ENCODE peak calls at places on chromosomes 1 and 21, in nine cellular contexts. F is EH; C is NCI-H774; H is WTC11; B is activated CD4-positive, alpha-beta T cell treated with anti-CD3 and anti-CD28 coated beads, Interleukin-2, amount 50 U/mL, for 1 hour; I is AG09309; X is stimulated activated CD4-positive, alpha-beta T cell treated with anti-CD3 and anti-CD28 coated beads, Interleukin-1b, Interleukin-23, amount 100 ng/mL, for 1 hour; K is T-helper 9 cell; R is astrocyte of the spinal cord. N is an unnamed sample.

GRCh38 chr1:170729608-170730378 is 65.9 kb downstream of the PRRX1 start:
- DNase-seq in F (peak; percentile 59), C (no peak), H (no peak), B (no peak), I (peak; percentile 48), X (no peak), K (no peak), R (no peak), N (no peak)

GRCh38 chr1:233170741-233171140 is 124.8 kb downstream of the PCNX2 start:
- DNase-seq in F (no peak), C (no peak), H (no peak), B (no peak), I (no peak), X (no peak), K (no peak), R (no peak), N (no peak)

GRCh38 chr1:211920141-211920572 is 89.6 kb upstream of the LPGAT1 start:
- DNase-seq in F (peak; percentile 41), C (no peak), H (no peak), B (no peak), I (peak; percentile 73), X (no peak), K (no peak), R (peak; percentile 59), N (no peak)

GRCh38 chr1:24464378-24464770 is 38.3 kb upstream of the RCAN3 start:
- DNase-seq in F (peak; percentile 88), C (no peak), H (peak; percentile 54), B (no peak), I (peak; percentile 20), X (no peak), K (no peak), R (no peak), N (no peak)

GRCh38 chr1:35708179-35708891 is 10.3 kb downstream of the C1orf216 start:
- DNase-seq in F (peak; percentile 11), C (peak; percentile 58), H (peak; percentile 37), B (no peak), I (no peak), X (no peak), K (no peak), R (no peak), N (peak; percentile 30)

GRCh38 chr1:53959664-53960250 is 13.6 kb downstream of the LRRC42 start:
- DNase-seq in F (peak; percentile 35), C (no peak), H (no peak), B (no peak), I (no peak), X (no peak), K (no peak), R (peak; percentile 22), N (no peak)

GRCh38 chr1:239155466-239155865 is 230.9 kb upstream of the CHRM3 start:
- DNase-seq in F (no peak), C (no peak), H (no peak), B (no peak), I (no peak), X (no peak), K (no peak), R (no peak), N (no peak)

GRCh38 chr1:67459068-67459467 is 28.9 kb upstream of the SERBP1 start:
- DNase-seq in F (no peak), C (no peak), H (peak; percentile 53), B (no peak), I (no peak), X (no peak), K (no peak), R (no peak), N (no peak)

GRCh38 chr21:38985423-38986378 is 180.0 kb downstream of the ETS2 start:
- DNase-seq in F (peak; percentile 91), C (no peak), H (no peak), B (no peak), I (peak; percentile 96), X (no peak), K (no peak), R (peak; percentile 84), N (no peak)

GRCh38 chr1:113021430-113022085 is 51.4 kb upstream of the LRIG2 start:
- DNase-seq in F (peak; percentile 30), C (peak; percentile 18), H (no peak), B (no peak), I (no peak), X (no peak), K (no peak), R (no peak), N (no peak)

GRCh38 chr21:29849735-29850176 is 90.0 kb downstream of the GRIK1 start:
- DNase-seq in F (peak; percentile 72), C (peak; percentile 28), H (peak; percentile 52), B (peak; percentile 12), I (peak; percentile 17), X (no peak), K (peak; percentile 1), R (peak; percentile 62), N (peak; percentile 17)

GRCh38 chr21:39503138-39503762 is 51.5 kb downstream of the SH3BGR start:
- DNase-seq in F (no peak), C (no peak), H (no peak), B (no peak), I (no peak), X (no peak), K (no peak), R (no peak), N (no peak)

GRCh38 chr1:95043141-95043980 is 29.4 kb downstream of the ALG14 start:
- DNase-seq in F (peak; percentile 87), C (peak; percentile 73), H (peak; percentile 87), B (peak; percentile 73), I (peak; percentile 56), X (peak; percentile 54), K (peak; percentile 61), R (peak; percentile 87), N (peak; percentile 77)

GRCh38 chr1:110298991-110299390 is 40.2 kb upstream of the RBM15 start:
- DNase-seq in F (peak; percentile 68), C (no peak), H (no peak), B (no peak), I (no peak), X (no peak), K (no peak), R (no peak), N (no peak)

GRCh38 chr21:14843991-14844390 is 220.8 kb downstream of the NRIP1 start:
- DNase-seq in F (peak; percentile 46), C (no peak), H (no peak), B (no peak), I (no peak), X (no peak), K (no peak), R (no peak), N (no peak)

GRCh38 chr1:185696419-185697150 is 37.6 kb upstream of the HMCN1 start:
- DNase-seq in F (no peak), C (peak; percentile 65), H (no peak), B (no peak), I (no peak), X (no peak), K (no peak), R (no peak), N (no peak)